ENCODE peak calls at places on chromosomes 2 and 18, in five cellular contexts. Q is myocyte; A is stimulated activated CD4-positive, alpha-beta T cell treated with anti-CD3 and anti-CD28 coated beads, Interleukin-4, amount 100 ng/mL, for 24 hours; D is fibroblast of the conjunctiva; O is hypothalamus. T is an unnamed sample.

GRCh38 chr2:42187886-42188285 is 18.7 kb downstream of the EML4 start:
- DNase-seq in D (no peak), Q (no peak), A (no peak), O (no peak), T (no peak)

GRCh38 chr2:130391872-130392670 is 36.2 kb downstream of the PTPN18 start:
- DNase-seq in A (no peak), Q (no peak), O (no peak), D (no peak), T (no peak)

GRCh38 chr2:2831656-2832055 is 500.6 kb upstream of the MYT1L start:
- DNase-seq in A (no peak), D (no peak), Q (no peak), O (no peak), T (peak)

GRCh38 chr18:76495435-76496199 is 575 bp upstream of the ZNF516 start:
- DNase-seq in Q (peak), A (peak), O (no peak), D (no peak), T (no peak)

GRCh38 chr2:177474904-177475474 is 82.4 kb downstream of the AGPS start:
- DNase-seq in D (peak), A (no peak), O (no peak), Q (peak), T (no peak)

GRCh38 chr2:164910091-164910899 is 45.0 kb downstream of the SLC38A11 start:
- DNase-seq in A (no peak), O (no peak), D (no peak), Q (peak), T (no peak)

GRCh38 chr2:196136151-196136550 is 35.2 kb downstream of the STK17B start:
- DNase-seq in O (no peak), Q (no peak), A (no peak), D (no peak), T (no peak)

GRCh38 chr2:220078439-220078838 is 451.0 kb downstream of the SLC4A3 start:
- DNase-seq in D (peak), O (no peak), A (no peak), Q (no peak), T (no peak)

GRCh38 chr2:52810460-52810859 is 957.1 kb upstream of the CHAC2 start:
- DNase-seq in Q (peak), D (peak), A (no peak), O (no peak), T (peak)